ENCODE peak calls at places on chromosomes 12 and 14, in ten cellular contexts. B is fibroblast of mammary gland, F is NB4, S is IMR-90, U is AG10803, O is astrocyte of the cerebellum, E is uterus, X is breast epithelium, J is cardiac fibroblast, W is mammary epithelial cell. T is an unnamed sample.

GRCh38 chr12:74816398-74817175 is 279.0 kb downstream of the ATXN7L3B start:
- DNase-seq in E (no peak), J (no peak), X (no peak), F (peak), O (no peak), W (no peak), U (no peak), B (no peak), S (no peak), T (no peak)

GRCh38 chr14:81455344-81455743 is 55.2 kb upstream of the STON2 start:
- DNase-seq in S (no peak), W (no peak), E (no peak), O (no peak), B (no peak), J (no peak), U (peak), X (no peak), F (no peak), T (no peak)

GRCh38 chr12:15732341-15733061 is 56.7 kb downstream of the EPS8 start:
- DNase-seq in F (no peak), U (peak), B (peak), S (no peak), E (no peak), W (no peak), J (peak), X (no peak), O (peak), T (no peak)

GRCh38 chr14:99619873-99620834 is 16.1 kb upstream of the CCDC85C start:
- DNase-seq in X (no peak), U (peak), O (no peak), B (no peak), E (peak), S (peak), J (peak), W (no peak), F (no peak), T (peak)

GRCh38 chr12:14138495-14138894 is 157.1 kb upstream of the GRIN2B start:
- DNase-seq in E (no peak), X (no peak), S (no peak), W (no peak), F (no peak), O (no peak), B (no peak), J (no peak), U (no peak), T (no peak)

GRCh38 chr14:43003845-43004244 is 1397.2 kb downstream of the LRFN5 start:
- DNase-seq in U (no peak), F (peak), X (no peak), E (no peak), W (no peak), S (peak), O (no peak), B (peak), J (peak), T (no peak)

GRCh38 chr12:89655851-89656250 is 52.8 kb downstream of the ATP2B1 start:
- DNase-seq in E (no peak), S (peak), O (no peak), B (peak), F (no peak), J (no peak), X (no peak), W (no peak), U (no peak), T (no peak)

GRCh38 chr14:103108749-103109207 is 14.3 kb downstream of the EXOC3L4 start:
- DNase-seq in U (no peak), B (peak), F (peak), X (no peak), J (peak), S (peak), W (no peak), E (peak), O (no peak), T (no peak)

GRCh38 chr12:50598321-50598862 is 93.6 kb downstream of the DIP2B start:
- DNase-seq in X (no peak), E (no peak), F (no peak), S (peak), B (peak), J (peak), U (peak), W (no peak), O (no peak), T (peak)

GRCh38 chr12:69739287-69740191 is 879 bp downstream of the RAB3IP start:
- DNase-seq in F (peak), U (peak), E (peak), J (peak), B (peak), W (peak), O (no peak), X (peak), S (peak), T (peak)

GRCh38 chr12:106204312-106204711 is 43.5 kb downstream of the CKAP4 start:
- DNase-seq in S (no peak), W (no peak), E (no peak), O (no peak), X (no peak), B (no peak), F (no peak), J (no peak), U (peak), T (no peak)

GRCh38 chr14:100077441-100077840 is 12.2 kb downstream of the EVL start:
- DNase-seq in F (no peak), J (no peak), O (no peak), B (no peak), W (no peak), E (no peak), X (no peak), U (no peak), S (no peak), T (no peak)

GRCh38 chr12:12474471-12474928 is 88.2 kb downstream of the DUSP16 start:
- DNase-seq in O (no peak), U (no peak), F (no peak), B (no peak), W (no peak), S (no peak), J (peak), X (no peak), E (no peak), T (no peak)

GRCh38 chr12:132824053-132824452 is 4.6 kb downstream of the GOLGA3 start:
- DNase-seq in J (peak), X (no peak), W (peak), S (peak), U (no peak), O (no peak), E (no peak), F (peak), B (peak), T (peak)

GRCh38 chr14:77045570-77045890 is 17.0 kb upstream of the IRF2BPL start:
- DNase-seq in E (no peak), B (no peak), U (no peak), O (no peak), W (no peak), F (no peak), X (no peak), J (no peak), S (no peak), T (no peak)

GRCh38 chr14:53509227-53509822 is 356.2 kb upstream of the DDHD1 start:
- DNase-seq in O (no peak), F (no peak), W (peak), X (no peak), B (peak), S (peak), E (peak), J (peak), U (peak), T (peak)

GRCh38 chr14:104644656-104645055 is 40.1 kb upstream of the TMEM179 start:
- DNase-seq in X (no peak), J (no peak), W (no peak), O (no peak), B (no peak), E (no peak), U (no peak), F (no peak), S (no peak), T (no peak)

GRCh38 chr12:96376865-96377264 is 23.4 kb downstream of the CDK17 start:
- DNase-seq in B (no peak), U (no peak), E (no peak), O (no peak), W (no peak), X (no peak), S (no peak), J (no peak), F (no peak), T (no peak)

GRCh38 chr12:16012086-16012485 is 101.0 kb downstream of the DERA start:
- DNase-seq in X (no peak), S (peak), U (peak), E (peak), B (peak), J (peak), O (peak), F (no peak), W (no peak), T (no peak)

GRCh38 chr14:30553311-30553989 is 5.5 kb upstream of the G2E3 start:
- DNase-seq in E (no peak), U (peak), B (peak), J (peak), W (peak), F (no peak), O (peak), X (no peak), S (peak), T (peak)

GRCh38 chr12:15131462-15131861 is 89.8 kb downstream of the RERG start:
- DNase-seq in J (peak), B (peak), O (no peak), U (peak), W (peak), F (no peak), X (no peak), S (peak), E (peak), T (peak)

GRCh38 chr12:42568952-42569916 is 20.3 kb downstream of the PRICKLE1 start:
- DNase-seq in X (no peak), W (peak), U (peak), S (peak), O (peak), E (no peak), B (peak), F (peak), J (peak), T (peak)

GRCh38 chr12:95326450-95326849 is 108.8 kb downstream of the VEZT start:
- DNase-seq in F (no peak), W (no peak), E (no peak), U (peak), B (peak), X (no peak), O (no peak), S (peak), J (peak), T (no peak)

GRCh38 chr12:23867794-23868193 is 81.7 kb downstream of the SOX5 start:
- DNase-seq in S (no peak), J (no peak), O (no peak), B (no peak), X (no peak), W (no peak), F (no peak), U (no peak), E (no peak), T (no peak)

GRCh38 chr12:2336409-2336829 is 283.6 kb downstream of the CACNA1C start:
- DNase-seq in S (peak), X (no peak), F (peak), O (peak), E (peak), W (peak), B (peak), U (peak), J (peak), T (peak)

GRCh38 chr12:69173358-69173757 is 66.0 kb upstream of the CPSF6 start:
- DNase-seq in O (no peak), W (no peak), E (no peak), B (no peak), X (no peak), J (no peak), F (no peak), S (no peak), U (no peak), T (no peak)

GRCh38 chr12:47364251-47364650 is 284.5 kb upstream of the AMIGO2 start:
- DNase-seq in F (no peak), J (no peak), B (no peak), E (no peak), W (no peak), O (no peak), S (no peak), U (no peak), X (no peak), T (no peak)

GRCh38 chr14:75982724-75983358 is 1.0 kb upstream of the TGFB3 start:
- DNase-seq in W (peak), S (peak), F (peak), O (no peak), J (peak), B (peak), U (peak), E (peak), X (peak), T (no peak)

GRCh38 chr12:20436367-20436766 is 68.0 kb downstream of the PDE3A start:
- DNase-seq in E (no peak), S (peak), F (no peak), U (no peak), X (no peak), W (no peak), B (peak), J (peak), O (no peak), T (no peak)

GRCh38 chr12:53569174-53569557 is 57.0 kb downstream of the ATF7 start:
- DNase-seq in J (peak), U (peak), W (no peak), X (no peak), F (no peak), B (peak), S (peak), E (no peak), O (no peak), T (peak)

GRCh38 chr14:92615451-92615850 is 101.9 kb downstream of the RIN3 start:
- DNase-seq in F (peak), W (no peak), S (no peak), O (no peak), X (no peak), B (no peak), J (no peak), U (no peak), E (no peak), T (no peak)

GRCh38 chr12:93743999-93744689 is 67.0 kb downstream of the CRADD start:
- DNase-seq in S (no peak), O (no peak), B (no peak), F (no peak), X (no peak), J (no peak), W (peak), E (no peak), U (no peak), T (peak)

GRCh38 chr12:93741741-93742085 is 64.5 kb downstream of the CRADD start:
- DNase-seq in S (no peak), X (no peak), W (peak), O (no peak), B (peak), J (no peak), E (peak), U (peak), F (no peak), T (no peak)

GRCh38 chr12:93745304-93745703 is 68.1 kb downstream of the CRADD start:
- DNase-seq in U (no peak), F (no peak), O (no peak), W (no peak), J (no peak), B (no peak), X (no peak), S (no peak), E (no peak), T (no peak)

GRCh38 chr12:93742086-93742934 is 65.1 kb downstream of the CRADD start:
- DNase-seq in U (peak), X (peak), E (peak), W (peak), J (peak), B (peak), F (peak), O (peak), S (peak), T (peak)

GRCh38 chr12:93743229-93743998 is 66.2 kb downstream of the CRADD start:
- DNase-seq in E (no peak), J (no peak), F (no peak), X (no peak), S (no peak), U (no peak), O (no peak), B (no peak), W (no peak), T (no peak)
- H3K4me3 ChIP-seq in E (peak), J (no peak), F (no peak), X (peak), S (no peak), U (peak), O (no peak), B (no peak), W (peak), T (no peak)

DNA sequence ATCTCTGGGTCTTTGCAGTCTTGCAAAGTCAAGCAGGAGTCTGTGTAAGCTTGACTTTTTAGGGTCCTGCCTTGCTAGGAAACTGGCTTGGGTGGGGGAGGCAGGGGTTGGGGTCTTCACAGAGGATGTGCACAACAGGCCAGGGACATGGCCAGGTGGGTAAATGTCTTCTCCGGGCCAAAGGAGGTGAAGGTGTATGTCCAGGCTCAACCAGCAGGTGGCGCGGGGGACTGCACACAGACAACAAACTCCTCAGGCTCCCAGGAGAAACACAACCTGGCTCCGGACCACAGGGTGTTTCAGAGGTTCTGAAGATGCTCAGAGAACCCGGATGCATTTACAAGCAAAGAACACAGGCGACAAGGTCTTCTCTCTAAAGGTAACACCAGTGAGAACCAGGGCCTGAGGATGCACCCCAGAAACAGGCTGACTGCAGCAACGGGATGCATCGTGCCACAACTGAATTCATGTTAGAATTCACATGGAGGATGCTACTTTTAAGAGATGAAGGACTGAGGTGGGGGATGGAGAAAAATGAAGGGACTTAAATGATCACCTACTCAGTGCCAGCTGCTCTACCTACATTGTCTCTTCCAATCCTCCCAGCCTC is 56.0 kb downstream of the PLEKHG3 start:
- DNase-seq in X (no peak), J (peak), W (peak), U (peak), E (peak), O (no peak), S (peak), F (peak), B (peak), T (peak)
- H3K4me3 ChIP-seq in X (no peak), J (no peak), W (no peak), U (no peak), E (no peak), O (no peak), S (no peak), F (no peak), B (no peak), T (no peak)

GRCh38 chr12:124917135-124917840 is 2.8 kb upstream of the UBC start:
- DNase-seq in J (peak), E (peak), S (peak), O (peak), W (peak), X (peak), F (peak), B (peak), U (peak), T (peak)
- H3K4me3 ChIP-seq in J (peak), E (peak), S (peak), O (peak), W (peak), X (peak), F (peak), B (peak), U (peak), T (peak)

GRCh38 chr12:51943346-51943745 is 8.2 kb upstream of the ACVR1B start:
- DNase-seq in E (no peak), F (no peak), J (no peak), B (no peak), S (no peak), X (no peak), U (no peak), W (no peak), O (no peak), T (no peak)

GRCh38 chr12:51942501-51943000 is 8.9 kb upstream of the ACVR1B start:
- DNase-seq in J (no peak), X (no peak), F (no peak), O (no peak), U (no peak), E (no peak), W (no peak), S (no peak), B (no peak), T (no peak)

GRCh38 chr12:51941669-51942455 is 9.6 kb upstream of the ACVR1B start:
- DNase-seq in W (peak), O (no peak), S (no peak), X (no peak), F (no peak), B (no peak), E (no peak), J (no peak), U (no peak), T (peak)

GRCh38 chr12:51938744-51939143 is 12.8 kb upstream of the ACVR1B start:
- DNase-seq in B (no peak), U (no peak), J (no peak), W (peak), S (no peak), X (no peak), F (no peak), E (no peak), O (no peak), T (peak)

GRCh38 chr12:51941011-51941561 is 10.4 kb upstream of the ACVR1B start:
- DNase-seq in U (peak), O (peak), J (peak), X (no peak), F (no peak), B (peak), E (no peak), S (peak), W (no peak), T (peak)
- H3K4me3 ChIP-seq in U (no peak), O (no peak), J (no peak), X (no peak), F (no peak), B (no peak), E (no peak), S (no peak), W (no peak), T (no peak)

DNA sequence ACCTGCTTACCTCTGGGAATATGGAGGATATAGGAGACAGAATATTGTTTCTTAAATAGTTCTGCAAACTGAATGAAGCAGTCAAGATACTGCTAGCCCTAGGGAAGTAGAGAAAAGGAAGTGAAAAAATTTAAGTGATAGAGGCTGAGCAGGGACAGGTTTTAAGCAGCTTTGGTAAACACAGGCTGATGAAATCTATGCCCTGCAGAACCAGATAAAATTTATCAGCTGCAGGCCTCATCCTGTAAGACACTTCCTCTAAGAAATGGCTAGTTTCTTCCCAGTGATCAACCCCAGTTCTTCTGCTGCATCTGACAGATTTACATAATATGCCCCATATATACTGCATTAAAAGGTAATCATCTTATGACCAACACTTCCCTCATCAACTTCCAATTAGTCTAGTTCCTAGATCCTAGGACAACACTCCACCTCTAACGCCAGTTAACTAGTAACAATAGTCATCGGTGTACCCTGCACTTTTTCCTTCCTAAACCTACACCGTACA is 1.3 kb upstream of the ESYT1 start:
- DNase-seq in O (no peak), W (no peak), X (no peak), U (no peak), E (no peak), J (no peak), B (no peak), F (peak), S (no peak), T (no peak)
- H3K4me3 ChIP-seq in O (no peak), W (no peak), X (peak), U (peak), E (no peak), J (no peak), B (no peak), F (peak), S (no peak), T (no peak)

GRCh38 chr12:57430117-57430930 is 519 bp downstream of the R3HDM2 start:
- DNase-seq in U (peak), E (peak), B (peak), J (peak), S (peak), F (no peak), W (peak), X (no peak), O (no peak), T (peak)

GRCh38 chr12:57433370-57433769 is 1.2 kb upstream of the INHBC start:
- DNase-seq in O (no peak), W (no peak), S (no peak), B (no peak), E (no peak), U (no peak), F (no peak), J (no peak), X (no peak), T (no peak)

GRCh38 chr12:57430931-57431566 is at the start of gene R3HDM2:
- DNase-seq in E (peak), U (peak), F (peak), X (peak), O (peak), B (peak), S (peak), W (peak), J (peak), T (peak)

GRCh38 chr12:57429473-57430116 is 1.2 kb downstream of the R3HDM2 start:
- DNase-seq in O (no peak), F (peak), U (peak), J (no peak), W (no peak), E (no peak), X (no peak), S (peak), B (peak), T (no peak)

DNA sequence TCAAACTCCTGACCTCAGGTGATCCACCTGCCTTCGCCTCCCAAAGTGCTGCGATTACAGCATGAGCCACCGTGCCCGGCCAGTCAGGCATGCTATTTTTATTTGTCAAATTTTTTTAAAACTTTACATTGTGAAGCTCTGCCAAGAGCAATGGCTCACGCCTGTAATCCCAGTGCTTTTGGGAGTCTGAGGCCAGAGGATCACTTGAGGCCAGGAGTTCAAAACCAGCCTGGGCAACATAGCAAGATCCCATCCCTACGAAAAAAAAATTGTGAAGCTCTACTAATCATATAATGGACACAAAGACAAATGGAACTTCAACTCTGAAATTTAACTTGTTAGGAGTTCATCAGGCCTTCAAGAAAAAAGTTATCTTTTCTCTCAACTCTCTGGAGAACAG is 1.9 kb downstream of the R3HDM2 start:
- DNase-seq in E (peak), O (no peak), S (no peak), U (no peak), F (no peak), J (no peak), B (no peak), X (no peak), W (no peak), T (no peak)
- H3K4me3 ChIP-seq in E (no peak), O (no peak), S (no peak), U (no peak), F (peak), J (no peak), B (no peak), X (no peak), W (no peak), T (no peak)